ENCODE peak calls at places on chromosomes 5 and 9, in six cellular contexts. R is GM12878, V is H1, I is A549, W is SK-N-SH, A is K562. O is an unnamed sample.

GRCh38 chr9:106697390-106697789 is 165.6 kb upstream of the ZNF462 start:
- DNase-seq in R (no peak), V (no peak), I (no peak), W (peak), A (no peak), O (no peak)

GRCh38 chr9:134502261-134503211 is 139.1 kb upstream of the COL5A1 start:
- DNase-seq in R (no peak), V (no peak), I (peak), W (peak), A (no peak), O (peak)

GRCh38 chr5:125326114-125326513 is 579.7 kb upstream of the ZNF608 start:
- DNase-seq in R (no peak), V (no peak), I (peak), W (peak), A (no peak), O (no peak)

GRCh38 chr5:172594431-172594830 is 46.6 kb upstream of the NEURL1B start:
- DNase-seq in R (no peak), V (no peak), I (no peak), W (no peak), A (no peak), O (no peak)

GRCh38 chr9:107389617-107390071 is 99.9 kb downstream of the KLF4 start:
- DNase-seq in R (no peak), V (no peak), I (no peak), W (no peak), A (no peak), O (peak)

GRCh38 chr5:168468836-168469235 is 17.4 kb upstream of the RARS1 start:
- DNase-seq in R (no peak), V (no peak), I (no peak), W (no peak), A (no peak), O (no peak)

GRCh38 chr5:83553000-83553486 is 81.5 kb downstream of the VCAN start:
- DNase-seq in R (no peak), V (no peak), I (no peak), W (no peak), A (no peak), O (no peak)

GRCh38 chr9:128902351-128903078 is 18.3 kb upstream of the PHYHD1 start:
- DNase-seq in R (no peak), V (no peak), I (no peak), W (no peak), A (no peak), O (no peak)

GRCh38 chr9:32928912-32929311 is 72.5 kb downstream of the APTX start:
- DNase-seq in R (no peak), V (no peak), I (no peak), W (no peak), A (no peak), O (no peak)

GRCh38 chr5:72723584-72723983 is 92.9 kb upstream of the TNPO1 start:
- DNase-seq in R (no peak), V (no peak), I (no peak), W (no peak), A (no peak), O (no peak)

GRCh38 chr9:112866662-112867274 is 23.9 kb downstream of the SLC46A2 start:
- DNase-seq in R (no peak), V (peak), I (no peak), W (no peak), A (peak), O (no peak)

GRCh38 chr5:128111818-128112448 is 28.4 kb downstream of the SLC12A2 start:
- DNase-seq in R (no peak), V (no peak), I (no peak), W (no peak), A (no peak), O (no peak)

GRCh38 chr9:121261107-121261460 is 6.9 kb upstream of the GSN start:
- DNase-seq in R (no peak), V (no peak), I (no peak), W (peak), A (no peak), O (no peak)

GRCh38 chr5:107257885-107258520 is 412.7 kb downstream of the EFNA5 start:
- DNase-seq in R (peak), V (no peak), I (no peak), W (no peak), A (no peak), O (no peak)

GRCh38 chr5:78586251-78586650 is 62.3 kb downstream of the LHFPL2 start:
- DNase-seq in R (no peak), V (no peak), I (no peak), W (no peak), A (no peak), O (no peak)

GRCh38 chr9:2916382-2916985 is 72.6 kb upstream of the PUM3 start:
- DNase-seq in R (no peak), V (no peak), I (no peak), W (no peak), A (no peak), O (no peak)

GRCh38 chr5:35854248-35854647 is 2.4 kb upstream of the IL7R start:
- DNase-seq in R (no peak), V (no peak), I (no peak), W (no peak), A (no peak), O (no peak)

GRCh38 chr5:17020586-17021362 is 84.7 kb upstream of the MYO10 start:
- DNase-seq in R (no peak), V (no peak), I (no peak), W (no peak), A (no peak), O (no peak)

GRCh38 chr9:15244001-15244441 is 63.0 kb downstream of the TTC39B start:
- DNase-seq in R (no peak), V (no peak), I (no peak), W (no peak), A (no peak), O (no peak)

GRCh38 chr9:1274334-1274733 is 224.2 kb downstream of the DMRT2 start:
- DNase-seq in R (no peak), V (no peak), I (no peak), W (no peak), A (no peak), O (no peak)

GRCh38 chr5:171724771-171725609 is 60.6 kb upstream of the SMIM23 start:
- DNase-seq in R (no peak), V (peak), I (no peak), W (peak), A (no peak), O (no peak)

GRCh38 chr5:90954951-90955635 is 396.5 kb downstream of the ADGRV1 start:
- DNase-seq in R (no peak), V (no peak), I (no peak), W (no peak), A (no peak), O (no peak)

GRCh38 chr5:170635706-170636105 is 131.9 kb downstream of the KCNIP1 start:
- DNase-seq in R (no peak), V (no peak), I (no peak), W (no peak), A (no peak), O (no peak)

GRCh38 chr5:67537439-67538342 is 341.1 kb upstream of the CD180 start:
- DNase-seq in R (no peak), V (no peak), I (no peak), W (no peak), A (no peak), O (no peak)

GRCh38 chr5:87116821-87117512 is 150.7 kb upstream of the RASA1 start:
- DNase-seq in R (peak), V (no peak), I (no peak), W (no peak), A (no peak), O (no peak)

GRCh38 chr5:175521313-175521833 is 43.0 kb downstream of the SFXN1 start:
- DNase-seq in R (no peak), V (no peak), I (no peak), W (no peak), A (no peak), O (no peak)

GRCh38 chr5:84393969-84394368 is 9.3 kb upstream of the EDIL3 start:
- DNase-seq in R (no peak), V (no peak), I (no peak), W (no peak), A (no peak), O (no peak)

GRCh38 chr5:14806452-14806851 is 65.1 kb downstream of the ANKH start:
- DNase-seq in R (no peak), V (no peak), I (no peak), W (no peak), A (no peak), O (no peak)
- TF ChIP-seq CHD2 in R (no peak), V (no peak), I (no peak), W (no peak), A (no peak), O (no peak)

GRCh38 chr5:149834246-149834855 is 104.2 kb downstream of the PPARGC1B start:
- DNase-seq in R (no peak), V (peak), I (peak), W (peak), A (peak), O (peak)
- TF ChIP-seq CHD2 in R (no peak), V (no peak), I (no peak), W (no peak), A (no peak), O (no peak)

DNA sequence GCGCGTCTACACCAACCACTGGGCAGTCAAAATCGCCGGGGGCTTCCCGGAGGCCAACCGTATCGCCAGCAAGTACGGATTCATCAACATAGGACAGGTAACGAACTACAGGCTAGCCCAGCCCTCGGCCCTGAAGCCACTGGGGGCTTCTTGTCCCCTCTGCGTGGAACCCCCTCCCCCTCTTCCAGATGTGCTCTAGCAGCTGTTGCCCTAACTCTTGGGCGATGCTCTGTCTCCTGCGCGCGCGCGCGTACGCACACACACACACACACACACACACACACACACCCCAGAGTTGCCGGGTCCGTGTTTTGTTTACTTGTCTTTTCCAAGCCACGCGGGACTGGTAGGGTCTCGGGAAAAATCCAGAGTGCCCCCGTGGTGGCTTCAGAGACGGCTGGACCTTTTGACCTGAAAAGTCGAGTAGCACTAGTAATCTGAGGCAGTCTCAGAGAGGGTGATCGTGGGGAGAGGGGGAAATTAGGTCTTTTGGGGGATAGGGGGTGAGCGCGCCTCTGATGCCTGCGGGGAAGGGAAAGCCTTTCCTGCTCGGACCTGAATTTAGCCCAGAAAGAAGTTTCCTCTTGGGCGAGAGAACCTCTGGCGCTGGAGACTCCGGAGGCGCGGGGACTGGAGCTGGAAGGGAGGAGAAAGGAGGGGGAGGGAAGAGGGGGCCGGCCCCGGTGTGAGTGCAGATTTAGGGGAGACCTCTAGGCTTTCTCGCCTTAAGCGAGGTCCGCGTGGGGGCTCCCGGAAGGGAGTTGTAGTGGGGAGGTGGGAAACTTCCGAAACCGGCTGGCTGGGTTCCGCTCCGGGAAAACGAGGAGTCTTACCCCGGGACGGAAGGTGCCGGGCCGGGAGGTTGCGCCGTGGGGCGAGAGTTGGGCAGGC is 1.0 kb downstream of the PCSK5 start:
- DNase-seq in R (no peak), V (peak), I (peak), W (peak), A (no peak), O (no peak)
- TF ChIP-seq CHD2 in R (no peak), V (no peak), I (no peak), W (no peak), A (no peak), O (no peak)

GRCh38 chr9:124574534-124574933 is 67.3 kb upstream of the NR5A1 start:
- DNase-seq in R (no peak), V (no peak), I (no peak), W (no peak), A (no peak), O (no peak)
- TF ChIP-seq CHD2 in R (no peak), V (no peak), I (no peak), W (no peak), A (no peak), O (no peak)

DNA sequence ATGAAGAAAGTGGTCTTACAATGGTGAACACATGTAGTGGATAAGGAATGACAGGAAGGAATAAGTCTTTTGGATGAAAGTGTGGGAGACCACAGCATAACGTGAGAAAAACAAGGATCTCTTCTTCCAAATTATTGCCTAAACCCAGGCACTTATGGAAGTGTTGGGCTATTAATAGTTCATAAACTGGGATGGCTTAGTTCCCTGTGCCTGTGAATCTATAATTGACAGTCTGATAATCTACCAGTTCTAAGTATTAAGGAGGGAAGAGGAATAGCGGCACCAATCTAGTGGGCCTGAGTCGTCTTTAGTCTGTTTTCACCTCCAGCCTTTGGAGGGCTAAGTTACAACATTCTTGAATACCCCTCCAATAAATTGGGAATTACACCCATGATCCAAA is 39.2 kb upstream of the LRRTM2 start:
- DNase-seq in R (no peak), V (no peak), I (no peak), W (no peak), A (no peak), O (no peak)
- TF ChIP-seq CHD2 in R (no peak), V (no peak), I (no peak), W (no peak), A (no peak), O (no peak)

O was measured in HepG2.